ENCODE peak calls at places on chromosomes 12 and 14, in seven cellular contexts. P, A, H, X, D, N and E are unnamed samples.
A peak's percentile ranks its signal among the peaks of the same experiment; 100 is the strongest.

GRCh38 chr14:72519543-72519942 is 374.4 kb downstream of the DPF3 start:
- DNase-seq in P (no peak), A (no peak), H (no peak), X (no peak), D (no peak), N (no peak), E (no peak)

GRCh38 chr12:76402259-76402658 is 54.0 kb upstream of the BBS10 start:
- DNase-seq in P (no peak), A (no peak), H (no peak), X (no peak), D (no peak), N (peak; percentile 46), E (no peak)

GRCh38 chr14:75121559-75121958 is 5.3 kb downstream of the NEK9 start:
- DNase-seq in P (no peak), A (no peak), H (no peak), X (no peak), D (no peak), N (no peak), E (no peak)

GRCh38 chr14:90628825-90629224 is 187.4 kb downstream of the TTC7B start:
- DNase-seq in P (no peak), A (no peak), H (no peak), X (no peak), D (no peak), N (no peak), E (no peak)

GRCh38 chr14:32933623-32933942 is 5.1 kb upstream of the NPAS3 start:
- DNase-seq in P (no peak), A (no peak), H (no peak), X (peak; percentile 37), D (no peak), N (no peak), E (no peak)

GRCh38 chr14:37024166-37024565 is 148.2 kb downstream of the SLC25A21 start:
- DNase-seq in P (no peak), A (no peak), H (no peak), X (no peak), D (no peak), N (peak; percentile 11), E (no peak)

GRCh38 chr12:45518516-45519235 is 210.8 kb upstream of the ARID2 start:
- DNase-seq in P (no peak), A (no peak), H (no peak), X (no peak), D (no peak), N (no peak), E (no peak)

GRCh38 chr14:101469382-101470251 is 91.7 kb upstream of the DIO3 start:
- DNase-seq in P (peak; percentile 24), A (no peak), H (no peak), X (no peak), D (no peak), N (no peak), E (peak; percentile 54)

GRCh38 chr12:83826112-83826511 is 1086.5 kb downstream of the SLC6A15 start:
- DNase-seq in P (no peak), A (peak; percentile 79), H (no peak), X (peak; percentile 52), D (no peak), N (peak; percentile 17), E (no peak)

GRCh38 chr12:29733060-29733459 is 50.7 kb downstream of the TMTC1 start:
- DNase-seq in P (no peak), A (no peak), H (no peak), X (no peak), D (no peak), N (no peak), E (no peak)

GRCh38 chr12:113712481-113712880 is 240.8 kb upstream of the LHX5 start:
- DNase-seq in P (no peak), A (peak; percentile 40), H (no peak), X (no peak), D (no peak), N (no peak), E (no peak)

GRCh38 chr14:70882771-70883492 is 24.3 kb upstream of the PCNX1 start:
- DNase-seq in P (no peak), A (no peak), H (no peak), X (peak; percentile 48), D (no peak), N (no peak), E (no peak)

GRCh38 chr12:120367252-120367923 is 1.6 kb downstream of the MSI1 start:
- DNase-seq in P (no peak), A (peak; percentile 70), H (no peak), X (no peak), D (no peak), N (peak; percentile 54), E (no peak)

GRCh38 chr14:99407416-99407815 is 73.2 kb downstream of the SETD3 start:
- DNase-seq in P (no peak), A (no peak), H (no peak), X (no peak), D (no peak), N (no peak), E (no peak)

GRCh38 chr14:20247651-20248246 is 8.7 kb downstream of the OR11H4 start:
- DNase-seq in P (no peak), A (no peak), H (no peak), X (no peak), D (no peak), N (peak; percentile 9), E (no peak)

GRCh38 chr12:65823481-65824313 is 586 bp upstream of the HMGA2 start:
- DNase-seq in P (peak; percentile 83), A (peak; percentile 55), H (peak; percentile 25), X (peak; percentile 58), D (peak; percentile 19), N (no peak), E (peak; percentile 74)

GRCh38 chr12:122199484-122200355 is 3.8 kb upstream of the B3GNT4 start:
- DNase-seq in P (no peak), A (no peak), H (no peak), X (no peak), D (no peak), N (no peak), E (no peak)

GRCh38 chr14:59202031-59202430 is 13.6 kb downstream of the DAAM1 start:
- DNase-seq in P (no peak), A (no peak), H (no peak), X (no peak), D (no peak), N (no peak), E (no peak)

GRCh38 chr14:101462726-101463565 is 98.3 kb upstream of the DIO3 start:
- DNase-seq in P (peak; percentile 27), A (no peak), H (no peak), X (no peak), D (no peak), N (no peak), E (peak; percentile 47)

DNA sequence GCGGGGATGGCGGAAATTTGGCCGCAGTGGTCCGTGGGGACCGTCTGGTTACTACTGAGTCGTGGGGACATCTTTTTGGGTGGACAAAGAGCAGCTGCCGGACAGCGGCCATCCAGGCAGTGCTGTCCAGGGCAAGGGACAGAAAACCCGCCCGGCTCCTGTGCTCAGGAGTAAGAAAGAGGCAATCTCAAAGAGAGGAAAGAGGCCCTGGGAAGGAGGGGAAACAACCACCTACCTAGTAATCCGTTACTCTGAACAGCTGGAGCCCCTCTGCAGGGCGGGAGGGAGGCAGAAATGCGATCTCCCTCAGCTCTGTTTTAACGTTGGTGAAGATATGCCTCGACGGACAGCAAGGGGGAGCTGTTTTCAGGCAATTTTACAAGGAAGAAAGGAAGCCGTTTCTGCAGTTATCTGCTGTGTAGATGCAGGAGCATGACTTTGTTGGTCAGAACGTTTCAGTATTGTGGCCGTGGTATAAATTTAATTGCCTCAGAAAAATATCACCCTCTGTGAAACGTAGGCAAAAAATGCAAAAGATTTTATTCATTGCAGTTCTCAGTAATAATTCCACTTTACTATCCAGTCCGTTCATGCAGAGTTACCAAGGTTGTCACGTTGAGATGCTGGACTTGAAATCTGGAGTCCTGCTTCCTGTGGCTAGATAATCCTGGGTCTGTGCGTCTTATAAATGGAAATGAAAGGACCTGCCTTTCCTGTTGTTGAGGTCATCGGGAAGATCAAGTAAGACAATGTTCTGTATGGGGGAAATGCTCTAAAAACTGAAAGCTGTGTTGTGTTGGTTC is 1.1 kb upstream of the AVPR1A start:
- DNase-seq in P (peak; percentile 46), A (peak; percentile 70), H (no peak), X (peak; percentile 44), D (peak; percentile 38), N (peak; percentile 18), E (no peak)
- TF ChIP-seq CTCF in P (peak; percentile 41), A (peak; percentile 85), H (peak; percentile 39), X (peak; percentile 87), D (peak; percentile 61), N (peak; percentile 62), E (peak; percentile 72)

DNA sequence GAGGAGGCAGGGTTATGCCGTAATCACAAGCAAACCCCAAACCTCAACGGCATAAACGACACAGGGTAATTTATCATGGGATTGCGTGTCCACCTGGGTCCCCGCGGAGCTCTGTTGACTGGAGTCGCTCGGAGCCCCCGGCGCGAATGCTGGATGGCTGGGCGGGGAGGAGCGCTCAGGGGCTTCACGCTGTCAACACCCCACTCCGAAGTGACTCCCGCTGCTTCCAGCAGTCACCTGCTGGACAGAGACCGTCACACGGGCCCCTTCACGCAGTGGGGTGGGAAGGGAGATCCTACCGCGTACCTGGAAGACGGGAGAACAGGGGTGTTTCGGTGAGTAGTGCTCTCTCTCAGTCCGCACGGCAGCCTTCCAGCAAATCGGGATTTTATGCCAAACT is 4.4 kb upstream of the GALNT9 start:
- DNase-seq in P (no peak), A (no peak), H (no peak), X (no peak), D (no peak), N (no peak), E (no peak)
- TF ChIP-seq CTCF in P (no peak), A (no peak), H (no peak), X (no peak), D (no peak), N (no peak), E (no peak)

DNA sequence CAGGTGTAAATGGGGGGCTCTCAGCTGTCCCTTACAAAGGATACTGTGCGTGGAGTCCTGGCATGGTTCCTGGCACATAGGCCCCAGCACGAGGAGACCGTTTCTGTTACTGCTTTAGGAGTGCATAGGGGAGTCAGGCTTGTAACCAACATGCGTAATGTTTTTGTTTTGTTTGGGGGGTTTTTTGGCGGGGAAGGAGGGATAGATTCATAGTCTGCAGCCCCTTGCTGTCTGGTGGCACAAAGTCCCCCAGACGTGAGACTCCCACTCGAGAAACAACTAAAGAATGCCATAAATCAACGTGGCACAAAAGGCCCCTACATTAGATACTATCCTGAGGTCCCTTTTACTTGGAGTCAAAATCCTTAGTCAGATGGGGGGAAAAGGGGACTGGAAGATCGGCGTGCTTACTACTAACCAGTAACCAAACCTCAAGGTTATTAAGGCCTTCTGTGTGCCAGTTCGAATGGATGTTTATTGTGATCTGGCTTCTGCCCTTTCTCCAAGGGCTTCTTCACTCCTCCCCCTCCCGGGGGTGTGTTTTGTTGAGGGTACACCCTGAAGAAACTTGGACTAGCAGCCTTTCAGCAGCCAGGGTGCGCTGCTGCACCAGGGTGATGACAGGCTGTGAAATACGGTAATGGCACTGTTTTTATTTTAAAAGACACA is 873 bp downstream of the ISCU start:
- DNase-seq in P (peak; percentile 80), A (peak; percentile 78), H (peak; percentile 85), X (peak; percentile 84), D (peak; percentile 84), N (peak; percentile 75), E (peak; percentile 85)
- TF ChIP-seq CTCF in P (peak; percentile 93), A (no peak), H (peak; percentile 86), X (peak; percentile 96), D (peak; percentile 74), N (peak; percentile 94), E (peak; percentile 93)

DNA sequence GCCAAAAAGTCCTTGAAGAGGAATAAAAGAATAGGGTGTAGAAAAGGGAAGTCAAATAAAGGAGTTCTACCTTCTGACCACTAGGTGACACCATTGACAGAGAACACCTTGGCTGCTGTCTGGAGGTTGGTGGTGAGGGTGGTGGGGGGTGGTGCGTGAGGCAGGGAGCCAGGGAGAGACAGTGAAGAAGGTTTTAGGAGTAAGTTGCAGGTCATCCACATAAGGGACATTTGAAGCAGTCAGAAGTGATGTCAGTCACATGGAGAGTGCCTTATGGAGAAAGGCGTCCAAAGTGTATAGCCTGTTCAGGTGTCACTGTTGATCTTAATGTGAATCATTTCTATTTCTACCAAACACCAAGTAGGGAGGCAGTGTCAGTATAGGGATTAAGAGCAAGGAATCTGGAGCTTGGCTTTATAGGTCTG is 279.3 kb upstream of the DDHD1 start:
- DNase-seq in P (no peak), A (peak; percentile 40), H (no peak), X (peak; percentile 6), D (no peak), N (peak; percentile 8), E (no peak)
- TF ChIP-seq CTCF in P (peak; percentile 43), A (peak; percentile 90), H (peak; percentile 55), X (peak; percentile 78), D (peak; percentile 45), N (no peak), E (peak; percentile 92)